ENCODE peak calls at places on chromosomes 4 and X, in five cellular contexts. A is upper lobe of right lung, G is fibroblast of lung, P is pancreas, C is GM06990. X is an unnamed sample.

GRCh38 chrX:108261541-108262218 is 170.1 kb downstream of the ATG4A start:
- DNase-seq in C (no peak), A (no peak), G (peak; percentile 37), P (no peak), X (peak; percentile 80)

GRCh38 chr4:174005422-174005821 is 278.0 kb downstream of the FBXO8 start:
- DNase-seq in A (no peak), C (no peak), G (no peak), P (no peak), X (no peak)

GRCh38 chr4:145954924-145955339 is 16.3 kb upstream of the ZNF827 start:
- DNase-seq in A (no peak), C (no peak), G (peak; percentile 99), P (no peak), X (peak; percentile 95)

GRCh38 chrX:72635930-72636329 is 63.3 kb upstream of the HDAC8 start:
- DNase-seq in G (no peak), C (no peak), A (no peak), P (no peak), X (no peak)

GRCh38 chr4:15913631-15913970 is 24.9 kb downstream of the FGFBP1 start:
- DNase-seq in G (peak; percentile 99), A (no peak), P (no peak), C (no peak), X (peak; percentile 97)

GRCh38 chr4:12172198-12172970 is 743.7 kb upstream of the HS3ST1 start:
- DNase-seq in A (no peak), G (no peak), P (no peak), C (no peak), X (no peak)

GRCh38 chr4:128862608-128863313 is 53.3 kb downstream of the JADE1 start:
- DNase-seq in G (no peak), P (no peak), A (no peak), C (peak; percentile 66), X (peak; percentile 23)

GRCh38 chr4:155794589-155794988 is 35.8 kb downstream of the GUCY1B1 start:
- DNase-seq in G (no peak), A (no peak), P (no peak), C (no peak), X (no peak)

GRCh38 chr4:174865418-174865985 is 36.5 kb upstream of the GLRA3 start:
- DNase-seq in A (no peak), G (peak; percentile 1), C (no peak), P (no peak), X (no peak)

GRCh38 chr4:174582463-174582862 is 60.2 kb upstream of the HPGD start:
- DNase-seq in P (no peak), C (no peak), G (no peak), A (no peak), X (no peak)

GRCh38 chr4:102758241-102758871 is 2.4 kb downstream of the MANBA start:
- DNase-seq in P (no peak), C (no peak), A (no peak), G (no peak), X (no peak)

GRCh38 chr4:147640331-147640730 is 23.1 kb downstream of the TMEM184C start:
- DNase-seq in G (peak; percentile 66), A (no peak), C (no peak), P (no peak), X (no peak)

GRCh38 chrX:153924149-153924861 is 1.8 kb downstream of the ARHGAP4 start:
- DNase-seq in P (no peak), C (peak; percentile 33), A (no peak), G (peak; percentile 23), X (peak; percentile 45)

GRCh38 chr4:7653510-7654414 is 219.0 kb upstream of the PSAPL1 start:
- DNase-seq in C (no peak), A (no peak), G (peak; percentile 44), P (no peak), X (peak; percentile 43)

GRCh38 chr4:162497564-162498167 is 333.9 kb upstream of the FSTL5 start:
- DNase-seq in G (peak; percentile 29), P (no peak), C (no peak), A (no peak), X (peak; percentile 69)

GRCh38 chrX:48854898-48855297 is 19.5 kb upstream of the PCSK1N start:
- DNase-seq in A (no peak), G (peak; percentile 1), C (no peak), P (no peak), X (peak; percentile 44)

GRCh38 chr4:111562811-111563210 is 582.4 kb upstream of the FAM241A start:
- DNase-seq in G (peak; percentile 40), A (no peak), C (no peak), P (no peak), X (no peak)

GRCh38 chr4:7524841-7525240 is 90.1 kb upstream of the PSAPL1 start:
- DNase-seq in G (no peak), A (no peak), P (no peak), C (no peak), X (no peak)

GRCh38 chr4:106796866-106797265 is 239.2 kb downstream of the DKK2 start:
- DNase-seq in C (no peak), A (no peak), G (no peak), P (no peak), X (no peak)

GRCh38 chrX:41167888-41168287 is 82.6 kb downstream of the USP9X start:
- DNase-seq in C (no peak), G (no peak), A (no peak), P (no peak), X (no peak)

GRCh38 chr4:124437853-124438495 is 274.6 kb downstream of the ANKRD50 start:
- DNase-seq in C (no peak), P (no peak), A (no peak), G (no peak), X (no peak)

GRCh38 chr4:31089815-31090214 is 369.6 kb downstream of the PCDH7 start:
- DNase-seq in A (peak; percentile 55), G (peak; percentile 85), P (peak; percentile 51), C (no peak), X (peak; percentile 92)

GRCh38 chrX:123340691-123341090 is 156.6 kb downstream of the GRIA3 start:
- DNase-seq in C (no peak), P (no peak), G (no peak), A (no peak), X (peak; percentile 45)

GRCh38 chr4:39435875-39436563 is 22.7 kb downstream of the RPL9 start:
- DNase-seq in A (no peak), G (no peak), C (no peak), P (no peak), X (peak; percentile 22)
- TF ChIP-seq CTCF in A (no peak), G (peak; percentile 11), C (peak; percentile 37), P (no peak), X (peak; percentile 47)

GRCh38 chrX:117771384-117771783 is 345.2 kb downstream of the KLHL13 start:
- DNase-seq in G (no peak), C (no peak), P (no peak), A (no peak), X (no peak)
- H3K4me3 ChIP-seq in G (no peak overlapping the region), C (no peak overlapping the region), P (no peak overlapping the region), A (no peak overlapping the region), X (no peak overlapping the region)

GRCh38 chr4:154344686-154345085 is 146.9 kb downstream of the DCHS2 start:
- DNase-seq in G (no peak), P (no peak), C (no peak), A (no peak), X (no peak)

GRCh38 chr4:154348657-154349056 is 142.9 kb downstream of the DCHS2 start:
- DNase-seq in G (no peak), C (no peak), P (no peak), A (no peak), X (no peak)

GRCh38 chr4:154354883-154355282 is 136.7 kb downstream of the DCHS2 start:
- DNase-seq in P (no peak), G (no peak), C (no peak), A (no peak), X (no peak)

GRCh38 chr4:154345359-154345758 is 146.2 kb downstream of the DCHS2 start:
- DNase-seq in G (no peak), A (no peak), C (no peak), P (no peak), X (no peak)

DNA sequence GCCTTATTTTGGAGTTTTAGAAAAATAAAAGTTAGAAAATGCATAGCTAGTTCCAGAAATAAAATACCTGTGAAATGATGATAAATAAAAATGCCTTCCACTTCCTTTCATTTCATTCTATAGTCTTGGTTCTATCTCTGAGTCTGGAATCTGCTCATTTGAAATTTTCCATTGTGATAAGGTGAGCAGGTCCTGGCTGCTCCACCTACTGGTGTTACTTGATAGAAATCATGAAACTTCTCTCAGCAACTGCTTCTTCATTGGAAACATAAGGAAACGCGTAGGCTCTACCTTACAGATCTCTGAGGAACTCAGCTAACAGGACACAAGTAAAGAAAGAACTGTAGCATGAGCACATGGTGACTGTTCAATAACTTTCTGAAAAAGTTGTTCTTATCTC is 141.8 kb downstream of the DCHS2 start:
- DNase-seq in C (no peak), A (no peak), G (no peak), P (no peak), X (peak; percentile 47)
- TF ChIP-seq CTCF in C (peak; percentile 60), A (peak; percentile 26), G (peak; percentile 45), P (no peak), X (peak; percentile 67)

GRCh38 chr4:76087007-76087769 is 12.7 kb downstream of the ART3 start:
- DNase-seq in G (peak; percentile 52), A (no peak), P (peak; percentile 39), C (no peak), X (peak; percentile 76)
- H3K4me3 ChIP-seq in G (no peak overlapping the region), A (no peak overlapping the region), P (no peak overlapping the region), C (no peak overlapping the region), X (no peak overlapping the region)

GRCh38 chr4:184980261-184980660 is 38.0 kb upstream of the HELT start:
- DNase-seq in C (no peak), P (no peak), G (no peak), A (no peak), X (no peak)
- TF ChIP-seq CTCF in C (no peak), P (no peak), G (no peak), A (no peak), X (no peak)

GRCh38 chr4:150098214-150098613 is 20.0 kb downstream of the DCLK2 start:
- DNase-seq in P (no peak), C (no peak), G (peak; percentile 70), A (no peak), X (peak; percentile 57)
- H3K4me3 ChIP-seq in P (no peak overlapping the region), C (no peak overlapping the region), G (no peak overlapping the region), A (no peak overlapping the region), X (no peak overlapping the region)

GRCh38 chrX:135985974-135986312 is 708 bp downstream of the SLC9A6 start:
- DNase-seq in P (peak; percentile 14), A (no peak), G (no peak), C (no peak), X (no peak)
- TF ChIP-seq CTCF in P (no peak), A (no peak), G (no peak), C (no peak), X (no peak)

GRCh38 chrX:17590892-17591740 is 146.2 kb upstream of the SCML1 start:
- DNase-seq in G (peak; percentile 75), C (no peak), A (no peak), P (no peak), X (peak; percentile 89)

GRCh38 chrX:17588303-17588702 is 149.0 kb upstream of the SCML1 start:
- DNase-seq in G (peak; percentile 58), P (no peak), C (no peak), A (no peak), X (no peak)

GRCh38 chrX:17592117-17592516 is 145.2 kb upstream of the SCML1 start:
- DNase-seq in P (no peak), C (no peak), G (peak; percentile 67), A (no peak), X (peak; percentile 47)

GRCh38 chrX:17595456-17596035 is 141.7 kb upstream of the SCML1 start:
- DNase-seq in G (peak; percentile 88), P (no peak), C (no peak), A (no peak), X (peak; percentile 44)

GRCh38 chrX:17591741-17592110 is 145.6 kb upstream of the SCML1 start:
- DNase-seq in C (no peak), G (peak; percentile 85), P (no peak), A (no peak), X (peak; percentile 85)
- H3K4me3 ChIP-seq in C (no peak overlapping the region), G (peak overlapping the region; percentile 38), P (no peak overlapping the region), A (peak overlapping the region; percentile 10), X (no peak overlapping the region)